ENCODE peak calls at places on chromosomes 4 and X, in seven cellular contexts. One of them, this sample, is unnamed.

GRCh38 chr4:75135068-75135825 is 202.3 kb downstream of the PARM1 start:
- DNase-seq in OCI-LY7: peak
- DNase-seq in hepatocyte: no peak
- DNase-seq in HCT116: no peak
- DNase-seq in neural progenitor cell: no peak
- DNase-seq in SK-N-SH: no peak
- DNase-seq in PC-3: no peak
- DNase-seq in this sample: peak

GRCh38 chr4:47551682-47552081 is 66.6 kb downstream of the ATP10D start:
- DNase-seq in PC-3: peak
- DNase-seq in neural progenitor cell: no peak
- DNase-seq in SK-N-SH: no peak
- DNase-seq in OCI-LY7: no peak
- DNase-seq in HCT116: no peak
- DNase-seq in hepatocyte: no peak
- DNase-seq in this sample: no peak

GRCh38 chrX:151741606-151742005 is 7.1 kb downstream of the CNGA2 start:
- DNase-seq in OCI-LY7: no peak
- DNase-seq in hepatocyte: no peak
- DNase-seq in PC-3: no peak
- DNase-seq in SK-N-SH: no peak
- DNase-seq in neural progenitor cell: no peak
- DNase-seq in HCT116: no peak
- DNase-seq in this sample: no peak

GRCh38 chr4:185127021-185127925 is 15.8 kb upstream of the SLC25A4 start:
- DNase-seq in neural progenitor cell: peak
- DNase-seq in HCT116: no peak
- DNase-seq in SK-N-SH: peak
- DNase-seq in hepatocyte: peak
- DNase-seq in OCI-LY7: no peak
- DNase-seq in PC-3: no peak
- DNase-seq in this sample: no peak

GRCh38 chr4:185358514-185359433 is 37.0 kb downstream of the LRP2BP start:
- DNase-seq in PC-3: peak
- DNase-seq in HCT116: no peak
- DNase-seq in hepatocyte: no peak
- DNase-seq in OCI-LY7: no peak
- DNase-seq in SK-N-SH: no peak
- DNase-seq in neural progenitor cell: no peak
- DNase-seq in this sample: no peak

GRCh38 chrX:52553995-52554642 is 37.3 kb upstream of the XAGE1B start:
- DNase-seq in hepatocyte: no peak
- DNase-seq in HCT116: no peak
- DNase-seq in SK-N-SH: no peak
- DNase-seq in neural progenitor cell: no peak
- DNase-seq in PC-3: no peak
- DNase-seq in OCI-LY7: no peak
- DNase-seq in this sample: no peak

GRCh38 chrX:150084474-150085229 is 146.4 kb upstream of the EOLA2 start:
- DNase-seq in HCT116: no peak
- DNase-seq in OCI-LY7: no peak
- DNase-seq in neural progenitor cell: no peak
- DNase-seq in SK-N-SH: no peak
- DNase-seq in PC-3: peak
- DNase-seq in hepatocyte: no peak
- DNase-seq in this sample: no peak

GRCh38 chr4:79338148-79338547 is 12.3 kb upstream of the NAA11 start:
- DNase-seq in hepatocyte: no peak
- DNase-seq in SK-N-SH: no peak
- DNase-seq in PC-3: no peak
- DNase-seq in HCT116: no peak
- DNase-seq in OCI-LY7: no peak
- DNase-seq in neural progenitor cell: no peak
- DNase-seq in this sample: no peak

GRCh38 chr4:153112071-153112460 is 92.2 kb upstream of the TRIM2 start:
- DNase-seq in SK-N-SH: no peak
- DNase-seq in hepatocyte: no peak
- DNase-seq in HCT116: no peak
- DNase-seq in neural progenitor cell: no peak
- DNase-seq in PC-3: no peak
- DNase-seq in OCI-LY7: peak
- DNase-seq in this sample: no peak

GRCh38 chrX:14913241-14913640 is 40.0 kb downstream of the MOSPD2 start:
- DNase-seq in PC-3: peak
- DNase-seq in HCT116: no peak
- DNase-seq in hepatocyte: no peak
- DNase-seq in SK-N-SH: no peak
- DNase-seq in OCI-LY7: no peak
- DNase-seq in neural progenitor cell: no peak
- DNase-seq in this sample: no peak

GRCh38 chr4:106062452-106062875 is 167.2 kb downstream of the NPNT start:
- DNase-seq in PC-3: peak
- DNase-seq in HCT116: no peak
- DNase-seq in SK-N-SH: no peak
- DNase-seq in neural progenitor cell: no peak
- DNase-seq in hepatocyte: no peak
- DNase-seq in OCI-LY7: no peak
- DNase-seq in this sample: no peak

GRCh38 chr4:7897811-7898210 is 41.9 kb downstream of the AFAP1 start:
- DNase-seq in HCT116: no peak
- DNase-seq in OCI-LY7: no peak
- DNase-seq in SK-N-SH: no peak
- DNase-seq in hepatocyte: no peak
- DNase-seq in neural progenitor cell: no peak
- DNase-seq in PC-3: peak
- DNase-seq in this sample: no peak

GRCh38 chr4:7901274-7901845 is 38.3 kb downstream of the AFAP1 start:
- DNase-seq in SK-N-SH: peak
- DNase-seq in hepatocyte: no peak
- DNase-seq in HCT116: no peak
- DNase-seq in OCI-LY7: no peak
- DNase-seq in neural progenitor cell: peak
- DNase-seq in PC-3: no peak
- DNase-seq in this sample: no peak

GRCh38 chr4:7900351-7900750 is 39.3 kb downstream of the AFAP1 start:
- DNase-seq in HCT116: no peak
- DNase-seq in SK-N-SH: no peak
- DNase-seq in hepatocyte: no peak
- DNase-seq in OCI-LY7: no peak
- DNase-seq in neural progenitor cell: no peak
- DNase-seq in PC-3: no peak
- DNase-seq in this sample: no peak

GRCh38 chr4:7898385-7898784 is 41.3 kb downstream of the AFAP1 start:
- DNase-seq in hepatocyte: no peak
- DNase-seq in OCI-LY7: no peak
- DNase-seq in HCT116: no peak
- DNase-seq in PC-3: no peak
- DNase-seq in SK-N-SH: no peak
- DNase-seq in neural progenitor cell: no peak
- DNase-seq in this sample: no peak

GRCh38 chr4:7899184-7899583 is 40.5 kb downstream of the AFAP1 start:
- DNase-seq in SK-N-SH: no peak
- DNase-seq in HCT116: no peak
- DNase-seq in OCI-LY7: no peak
- DNase-seq in PC-3: no peak
- DNase-seq in neural progenitor cell: no peak
- DNase-seq in hepatocyte: no peak
- DNase-seq in this sample: no peak
- TF ChIP-seq CTCF in SK-N-SH: no peak
- TF ChIP-seq CTCF in HCT116: no peak
- TF ChIP-seq CTCF in OCI-LY7: no peak
- TF ChIP-seq CTCF in PC-3: no peak
- TF ChIP-seq CTCF in neural progenitor cell: no peak
- TF ChIP-seq CTCF in hepatocyte: no peak
- TF ChIP-seq CTCF in this sample: no peak

GRCh38 chr4:172850838-172851237 is 317.8 kb upstream of the GALNT7 start:
- DNase-seq in PC-3: peak
- DNase-seq in neural progenitor cell: no peak
- DNase-seq in HCT116: peak
- DNase-seq in OCI-LY7: no peak
- DNase-seq in hepatocyte: peak
- DNase-seq in SK-N-SH: no peak
- DNase-seq in this sample: no peak

GRCh38 chr4:172857026-172857425 is 311.6 kb upstream of the GALNT7 start:
- DNase-seq in OCI-LY7: no peak
- DNase-seq in HCT116: no peak
- DNase-seq in neural progenitor cell: no peak
- DNase-seq in SK-N-SH: no peak
- DNase-seq in PC-3: no peak
- DNase-seq in hepatocyte: no peak
- DNase-seq in this sample: no peak

DNA sequence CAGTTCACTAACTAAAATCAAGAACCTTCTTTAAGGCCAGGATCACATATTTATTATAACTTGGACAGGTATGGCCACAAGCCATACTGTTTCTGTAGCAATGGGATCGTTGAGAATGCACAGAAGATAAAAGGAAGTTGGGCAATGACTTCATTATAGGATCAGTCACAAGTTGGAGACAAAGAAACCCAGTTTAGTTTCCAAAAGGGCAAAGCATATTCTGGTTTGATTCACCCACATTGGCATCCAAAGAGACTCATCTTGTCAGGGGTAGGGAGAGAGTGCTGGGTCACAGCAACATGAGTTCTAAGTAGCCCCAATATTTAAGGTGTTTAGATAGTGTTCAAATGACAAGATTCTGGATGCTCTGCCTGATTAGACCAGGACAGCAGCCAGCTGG is 317.1 kb upstream of the GALNT7 start:
- DNase-seq in OCI-LY7: no peak
- DNase-seq in SK-N-SH: no peak
- DNase-seq in hepatocyte: no peak
- DNase-seq in neural progenitor cell: no peak
- DNase-seq in PC-3: peak
- DNase-seq in HCT116: no peak
- DNase-seq in this sample: no peak
- TF ChIP-seq EZH2phosphoT487 in OCI-LY7: no peak
- TF ChIP-seq EZH2phosphoT487 in SK-N-SH: no peak
- TF ChIP-seq EZH2phosphoT487 in hepatocyte: no peak
- TF ChIP-seq EZH2phosphoT487 in neural progenitor cell: no peak
- TF ChIP-seq EZH2phosphoT487 in PC-3: no peak
- TF ChIP-seq EZH2phosphoT487 in HCT116: no peak
- TF ChIP-seq EZH2phosphoT487 in this sample: no peak

DNA sequence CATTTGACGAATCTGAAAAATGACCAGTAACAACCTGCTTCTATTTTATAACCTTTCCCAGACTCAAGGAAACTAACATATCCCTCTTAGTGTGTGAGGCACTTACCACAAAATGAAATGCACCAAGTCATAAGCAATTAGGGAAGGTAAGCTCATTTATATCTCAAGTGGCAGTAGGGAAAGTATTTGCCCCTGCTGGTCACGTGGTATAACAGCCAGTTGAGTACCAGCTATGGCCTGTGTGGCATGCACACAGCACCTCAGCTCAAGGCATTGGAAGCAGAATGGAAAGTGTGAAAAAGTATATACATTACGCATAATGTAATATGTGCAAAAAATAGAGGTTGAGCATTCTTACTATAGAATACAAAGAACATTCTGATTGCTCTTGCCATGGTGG is 178.3 kb upstream of the GYPA start:
- DNase-seq in SK-N-SH: no peak
- DNase-seq in OCI-LY7: no peak
- DNase-seq in HCT116: no peak
- DNase-seq in neural progenitor cell: no peak
- DNase-seq in PC-3: no peak
- DNase-seq in hepatocyte: no peak
- DNase-seq in this sample: no peak
- TF ChIP-seq CTCF in SK-N-SH: peak
- TF ChIP-seq CTCF in OCI-LY7: peak
- TF ChIP-seq CTCF in HCT116: no peak
- TF ChIP-seq CTCF in neural progenitor cell: peak
- TF ChIP-seq CTCF in PC-3: no peak
- TF ChIP-seq CTCF in hepatocyte: no peak
- TF ChIP-seq CTCF in this sample: no peak

GRCh38 chr4:101649790-101650450 is 140.6 kb upstream of the BANK1 start:
- DNase-seq in PC-3: no peak
- DNase-seq in SK-N-SH: no peak
- DNase-seq in neural progenitor cell: no peak
- DNase-seq in hepatocyte: no peak
- DNase-seq in OCI-LY7: no peak
- DNase-seq in HCT116: no peak
- DNase-seq in this sample: no peak
- TF ChIP-seq EZH2phosphoT487 in PC-3: no peak
- TF ChIP-seq EZH2phosphoT487 in SK-N-SH: no peak
- TF ChIP-seq EZH2phosphoT487 in neural progenitor cell: no peak
- TF ChIP-seq EZH2phosphoT487 in hepatocyte: no peak
- TF ChIP-seq EZH2phosphoT487 in OCI-LY7: no peak
- TF ChIP-seq EZH2phosphoT487 in HCT116: no peak
- TF ChIP-seq EZH2phosphoT487 in this sample: no peak

GRCh38 chr4:138222041-138222440 is 20.1 kb downstream of the SLC7A11 start:
- DNase-seq in SK-N-SH: no peak
- DNase-seq in OCI-LY7: no peak
- DNase-seq in HCT116: no peak
- DNase-seq in neural progenitor cell: no peak
- DNase-seq in PC-3: peak
- DNase-seq in hepatocyte: peak
- DNase-seq in this sample: no peak
- TF ChIP-seq CTCF in SK-N-SH: no peak
- TF ChIP-seq CTCF in OCI-LY7: no peak
- TF ChIP-seq CTCF in HCT116: no peak
- TF ChIP-seq CTCF in neural progenitor cell: no peak
- TF ChIP-seq CTCF in PC-3: no peak
- TF ChIP-seq CTCF in hepatocyte: no peak
- TF ChIP-seq CTCF in this sample: no peak

GRCh38 chr4:181524455-181524854 is 718.7 kb upstream of the TENM3 start:
- DNase-seq in HCT116: no peak
- DNase-seq in hepatocyte: no peak
- DNase-seq in neural progenitor cell: no peak
- DNase-seq in SK-N-SH: peak
- DNase-seq in OCI-LY7: no peak
- DNase-seq in PC-3: no peak
- DNase-seq in this sample: no peak

GRCh38 chr4:181525641-181526040 is 717.6 kb upstream of the TENM3 start:
- DNase-seq in hepatocyte: no peak
- DNase-seq in PC-3: no peak
- DNase-seq in HCT116: no peak
- DNase-seq in OCI-LY7: peak
- DNase-seq in SK-N-SH: no peak
- DNase-seq in neural progenitor cell: peak
- DNase-seq in this sample: no peak

GRCh38 chr4:181523973-181524372 is 719.2 kb upstream of the TENM3 start:
- DNase-seq in hepatocyte: no peak
- DNase-seq in OCI-LY7: no peak
- DNase-seq in neural progenitor cell: no peak
- DNase-seq in HCT116: no peak
- DNase-seq in SK-N-SH: no peak
- DNase-seq in PC-3: no peak
- DNase-seq in this sample: no peak

DNA sequence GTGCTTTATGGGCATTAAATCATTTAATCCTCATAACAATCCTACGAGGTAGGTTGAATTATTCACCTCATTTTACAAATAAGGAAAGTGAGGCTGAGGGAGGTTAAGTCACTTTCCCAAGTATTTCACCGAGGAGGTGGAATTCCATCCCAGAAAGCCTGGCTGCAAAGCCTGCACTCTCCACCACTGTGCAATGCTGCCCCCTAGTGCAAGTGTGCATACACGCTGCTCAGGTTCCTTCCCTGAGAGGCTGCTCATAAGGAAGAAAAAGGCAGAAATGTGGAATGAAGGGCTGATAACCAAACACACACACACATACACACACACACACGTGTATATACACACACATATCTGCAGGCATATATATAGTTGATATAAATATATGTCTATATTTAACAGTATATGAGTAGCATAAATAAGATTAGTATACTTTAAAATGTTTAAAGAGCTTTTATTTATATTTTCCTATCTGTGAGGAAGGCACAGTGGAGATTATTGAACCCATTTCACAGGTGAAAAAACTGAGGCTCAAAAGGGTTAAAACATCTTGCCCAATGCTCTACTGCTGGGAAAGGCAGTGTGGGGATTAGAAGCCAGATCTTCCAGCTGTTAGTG is 714.5 kb upstream of the TENM3 start:
- DNase-seq in hepatocyte: peak
- DNase-seq in SK-N-SH: peak
- DNase-seq in neural progenitor cell: peak
- DNase-seq in OCI-LY7: peak
- DNase-seq in PC-3: peak
- DNase-seq in HCT116: peak
- DNase-seq in this sample: peak
- TF ChIP-seq EZH2phosphoT487 in hepatocyte: no peak
- TF ChIP-seq EZH2phosphoT487 in SK-N-SH: no peak
- TF ChIP-seq EZH2phosphoT487 in neural progenitor cell: no peak
- TF ChIP-seq EZH2phosphoT487 in OCI-LY7: no peak
- TF ChIP-seq EZH2phosphoT487 in PC-3: no peak
- TF ChIP-seq EZH2phosphoT487 in HCT116: no peak
- TF ChIP-seq EZH2phosphoT487 in this sample: no peak

This sample was measured in MM.1S.